ENCODE peak calls at places on chromosome 2, in five cellular contexts. E, W, D, T and X are unnamed samples. For H3K4me1, the result is how much of the 10 kb centered on the place peaks cover.

GRCh38 chr2:124136110-124136509 is 111.0 kb downstream of the CNTNAP5 start:
- DNase-seq in W (no peak), T (no peak), D (no peak), E (no peak), X (no peak)

GRCh38 chr2:158414538-158414937 is 42.0 kb downstream of the CCDC148 start:
- DNase-seq in D (no peak), T (no peak), E (no peak), W (no peak), X (no peak)

GRCh38 chr2:584863-585823 is 92.1 kb downstream of the TMEM18 start:
- DNase-seq in T (no peak), E (peak), W (peak), D (no peak), X (no peak)

GRCh38 chr2:239190921-239191885 is 209.6 kb downstream of the HDAC4 start:
- DNase-seq in T (no peak), W (peak), E (peak), D (no peak), X (no peak)

GRCh38 chr2:234548720-234549420 is 52.0 kb upstream of the ARL4C start:
- DNase-seq in D (no peak), T (no peak), E (no peak), W (peak), X (no peak)

GRCh38 chr2:43634604-43635306 is 2.3 kb upstream of the PLEKHH2 start:
- DNase-seq in W (no peak), T (no peak), E (no peak), D (no peak), X (no peak)

GRCh38 chr2:218888341-218888740 is 7.7 kb downstream of the WNT10A start:
- DNase-seq in D (no peak), W (no peak), E (peak), T (no peak), X (no peak)

GRCh38 chr2:226410212-226410611 is 389.4 kb downstream of the IRS1 start:
- DNase-seq in W (no peak), T (no peak), D (no peak), E (no peak), X (no peak)

GRCh38 chr2:47917562-47917961 is 11.3 kb upstream of the FBXO11 start:
- DNase-seq in E (no peak), W (no peak), T (no peak), D (no peak), X (no peak)

GRCh38 chr2:31058096-31058843 is 80.0 kb downstream of the GALNT14 start:
- DNase-seq in D (no peak), E (no peak), T (no peak), W (no peak), X (no peak)

GRCh38 chr2:69083126-69083733 is 70.3 kb downstream of the ANTXR1 start:
- DNase-seq in D (no peak), W (no peak), E (no peak), T (no peak), X (no peak)
- H3K27ac ChIP-seq in D (peak), W (no peak), E (peak), T (peak), X (no peak)

GRCh38 chr2:145220496-145220895 is 700.6 kb upstream of the ZEB2 start:
- DNase-seq in T (no peak), E (no peak), W (no peak), D (no peak), X (no peak)

GRCh38 chr2:145221032-145221431 is 701.1 kb upstream of the ZEB2 start:
- DNase-seq in E (no peak), T (no peak), D (no peak), W (no peak), X (no peak)

GRCh38 chr2:145221511-145221910 is 701.6 kb upstream of the ZEB2 start:
- DNase-seq in E (no peak), W (no peak), D (no peak), T (no peak), X (no peak)
- H3K4me1 ChIP-seq in E (under half), W (under half), D (under half), T (under half), X (under half)

GRCh38 chr2:141557329-141558098 is 573.3 kb downstream of the LRP1B start:
- DNase-seq in E (no peak), T (no peak), D (no peak), W (no peak), X (no peak)
- H3K27ac ChIP-seq in E (no peak), T (no peak), D (peak), W (no peak), X (no peak)

DNA sequence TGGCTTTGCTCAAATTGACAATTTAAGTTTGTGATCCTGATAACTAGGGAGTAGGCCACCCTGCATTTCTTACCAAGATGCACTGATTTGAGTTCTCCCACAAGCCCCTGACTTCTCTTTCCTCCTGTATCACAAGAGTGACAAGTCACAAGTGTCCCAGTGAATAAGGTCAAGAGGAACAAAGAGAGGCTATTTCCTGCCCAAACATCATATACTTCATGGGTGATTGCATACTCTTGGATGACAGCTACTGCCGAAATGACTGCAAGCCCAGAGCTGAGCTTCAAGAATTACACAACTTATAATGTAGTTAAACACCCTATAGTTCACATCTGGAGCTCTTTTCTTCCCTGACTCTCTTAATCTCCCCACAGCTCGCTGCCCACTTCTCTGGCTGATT is 289.8 kb upstream of the PARD3B start:
- DNase-seq in W (no peak), T (no peak), D (no peak), E (no peak), X (no peak)
- H3K4me1 ChIP-seq in W (under half), T (under half), D (under half), E (under half), X (under half)

GRCh38 chr2:205716126-205716525 is 33.8 kb downstream of the NRP2 start:
- DNase-seq in W (peak), E (no peak), T (no peak), D (no peak), X (no peak)
- H3K27ac ChIP-seq in W (no peak), E (no peak), T (no peak), D (no peak), X (no peak)

GRCh38 chr2:37652199-37652640 is 19.2 kb downstream of the CDC42EP3 start:
- DNase-seq in W (no peak), E (no peak), T (no peak), D (no peak), X (no peak)

GRCh38 chr2:37648316-37649011 is 23.0 kb downstream of the CDC42EP3 start:
- DNase-seq in D (no peak), W (no peak), E (peak), T (peak), X (no peak)

GRCh38 chr2:37653093-37653492 is 18.3 kb downstream of the CDC42EP3 start:
- DNase-seq in D (no peak), W (no peak), E (no peak), T (no peak), X (no peak)

GRCh38 chr2:37649518-37649917 is 21.9 kb downstream of the CDC42EP3 start:
- DNase-seq in D (no peak), T (no peak), E (no peak), W (no peak), X (no peak)

DNA sequence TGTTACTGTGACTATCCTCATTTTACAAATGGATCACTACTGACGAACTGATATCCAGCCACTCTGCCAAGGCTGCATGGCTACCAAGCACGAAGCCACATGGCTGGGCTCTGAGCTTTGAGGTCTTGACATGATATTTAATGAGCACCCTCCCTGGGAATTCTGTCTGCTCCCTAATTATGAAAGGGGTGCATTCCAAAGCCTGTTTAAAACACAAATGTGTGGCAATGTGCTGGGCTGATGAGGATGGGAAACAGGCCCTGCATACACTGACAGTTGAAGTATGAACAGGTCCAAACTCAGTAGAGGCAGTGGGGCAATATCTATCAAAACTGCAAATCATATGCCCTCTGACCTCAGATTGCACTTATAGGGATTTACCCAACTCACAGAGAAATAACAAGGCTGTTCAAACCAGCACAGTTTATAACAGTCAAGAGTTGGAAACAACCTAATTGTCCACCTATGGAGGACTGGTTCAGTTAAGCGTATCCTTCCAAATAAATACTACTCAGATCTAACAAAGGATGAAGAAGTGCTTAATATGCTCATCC is 20.8 kb downstream of the CDC42EP3 start:
- DNase-seq in W (no peak), E (no peak), D (no peak), T (no peak), X (no peak)
- H3K4me1 ChIP-seq in W (under half), E (under half), D (half or more), T (half or more), X (under half)

DNA sequence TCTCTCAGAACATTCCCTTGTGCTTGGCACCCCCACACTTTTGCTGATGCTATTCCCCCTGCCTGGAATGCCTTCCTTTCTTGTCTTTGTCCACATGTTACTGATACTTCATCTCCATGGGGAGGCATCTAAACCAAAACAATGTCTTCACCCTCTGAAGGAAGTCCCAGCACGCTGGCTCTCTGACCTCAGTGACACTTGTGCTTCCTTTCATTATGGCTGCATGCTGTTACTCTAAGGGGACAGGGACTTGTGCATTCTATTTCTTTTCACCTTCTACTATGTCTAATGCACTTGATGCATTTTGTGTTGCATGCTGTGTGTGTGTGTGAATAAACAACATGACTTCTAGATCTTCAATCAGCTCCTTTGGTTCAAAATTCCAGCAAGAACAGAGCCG is 24.6 kb downstream of the EFR3B start:
- DNase-seq in W (no peak), E (no peak), T (no peak), D (no peak), X (no peak)
- H3K27ac ChIP-seq in W (no peak), E (no peak), T (no peak), D (no peak), X (no peak)